ENCODE peak calls at places on chromosomes 16 and 17, in ten cellular contexts. S is NCI-H1930; Z is Karpas-422; X is lower lobe of right lung; J is HTR-8/SVneo; W is DMS79 treated with DMSO at 0.1 percent for 48 hours; P is cardiac fibroblast; F is bronchial epithelial cell; E is CD8-positive, alpha-beta memory T cell; L is stimulated activated CD4-positive, alpha-beta T cell treated with anti-CD3 and anti-CD28 coated beads, Interleukin-4, amount 100 ng/mL, for 4 hours. T is an unnamed sample.

GRCh38 chr17:75048396-75048933 is 1.4 kb downstream of the KCTD2 start:
- DNase-seq in J (no peak), S (no peak), Z (no peak), W (no peak), P (no peak), F (no peak), L (no peak), E (no peak), X (no peak), T (no peak)

GRCh38 chr17:63369233-63369632 is 76.9 kb downstream of the CYB561 start:
- DNase-seq in X (no peak), J (no peak), P (peak; percentile 71), S (no peak), F (no peak), E (no peak), W (no peak), Z (no peak), L (no peak), T (no peak)

GRCh38 chr16:55471448-55472097 is 7.4 kb upstream of the MMP2 start:
- DNase-seq in J (peak; percentile 39), L (no peak), F (peak; percentile 85), Z (no peak), E (no peak), W (no peak), P (peak; percentile 89), X (no peak), S (no peak), T (no peak)

GRCh38 chr17:6636616-6637457 is 3.7 kb downstream of the KIAA0753 start:
- DNase-seq in Z (no peak), X (no peak), W (no peak), J (no peak), F (no peak), L (no peak), P (no peak), E (no peak), S (no peak), T (no peak)

GRCh38 chr17:80888276-80889160 is 103.1 kb upstream of the CHMP6 start:
- DNase-seq in X (peak; percentile 25), E (no peak), W (no peak), J (no peak), Z (no peak), F (no peak), L (no peak), P (no peak), S (no peak), T (no peak)

GRCh38 chr17:29566473-29567361 is at the start of gene ABHD15:
- DNase-seq in E (peak; percentile 44), F (peak; percentile 46), W (peak; percentile 51), P (peak; percentile 48), J (peak; percentile 79), X (peak; percentile 87), S (peak; percentile 31), L (peak; percentile 59), Z (peak; percentile 91), T (peak; percentile 45)

GRCh38 chr17:50027639-50028206 is 28.2 kb upstream of the ITGA3 start:
- DNase-seq in S (no peak), W (no peak), J (peak; percentile 97), X (peak; percentile 76), P (peak; percentile 95), F (peak; percentile 99), E (no peak), Z (no peak), L (no peak), T (no peak)

GRCh38 chr16:73054732-73055481 is 7.0 kb upstream of the ZFHX3 start:
- DNase-seq in J (no peak), X (no peak), F (peak; percentile 68), S (no peak), W (peak; percentile 9), P (peak; percentile 63), Z (no peak), L (no peak), E (no peak), T (peak; percentile 11)

GRCh38 chr17:65558683-65559311 is 2.7 kb downstream of the AXIN2 start:
- DNase-seq in J (no peak), Z (no peak), F (no peak), P (no peak), L (no peak), E (no peak), S (no peak), W (no peak), X (no peak), T (no peak)

GRCh38 chr17:80029235-80029974 is 6.3 kb downstream of the TBC1D16 start:
- DNase-seq in S (no peak), E (no peak), J (no peak), P (peak; percentile 90), F (peak; percentile 20), W (peak; percentile 53), X (peak; percentile 79), L (no peak), Z (no peak), T (no peak)

GRCh38 chr17:62321451-62321850 is 58.9 kb upstream of the EFCAB3 start:
- DNase-seq in F (no peak), L (no peak), S (no peak), W (no peak), E (no peak), Z (no peak), X (no peak), P (peak; percentile 70), J (no peak), T (no peak)

GRCh38 chr17:41773190-41773588 is 13.3 kb downstream of the JUP start:
- DNase-seq in J (peak; percentile 60), Z (no peak), W (no peak), S (no peak), L (no peak), X (no peak), E (no peak), P (peak; percentile 91), F (peak; percentile 98), T (no peak)

GRCh38 chr17:7843536-7844291 is 9.7 kb downstream of the KDM6B start:
- DNase-seq in F (peak; percentile 76), L (peak; percentile 90), Z (peak; percentile 96), X (peak; percentile 93), P (peak; percentile 91), S (peak; percentile 71), E (peak; percentile 87), J (peak; percentile 78), W (peak; percentile 73), T (peak; percentile 89)

GRCh38 chr16:1093284-1094123 is 2.5 kb downstream of the C1QTNF8 start:
- DNase-seq in J (no peak), X (no peak), W (no peak), Z (no peak), S (peak; percentile 69), L (no peak), F (no peak), P (peak; percentile 7), E (no peak), T (peak; percentile 23)

GRCh38 chr16:88026964-88027938 is 76.0 kb downstream of the BANP start:
- DNase-seq in P (no peak), W (no peak), F (no peak), L (no peak), J (no peak), Z (no peak), X (no peak), E (no peak), S (no peak), T (no peak)

GRCh38 chr16:13961099-13961811 is 41.3 kb downstream of the ERCC4 start:
- DNase-seq in P (peak; percentile 19), F (no peak), Z (no peak), L (no peak), X (no peak), J (no peak), W (peak; percentile 57), E (no peak), S (no peak), T (no peak)

GRCh38 chr16:77043076-77043475 is 147.9 kb upstream of the MON1B start:
- DNase-seq in L (no peak), J (no peak), S (no peak), Z (peak; percentile 79), E (no peak), P (peak; percentile 46), X (no peak), W (no peak), F (peak; percentile 3), T (peak; percentile 69)

GRCh38 chr17:27180322-27180721 is 113.6 kb upstream of the WSB1 start:
- DNase-seq in S (no peak), W (no peak), Z (no peak), J (no peak), E (no peak), L (no peak), X (no peak), F (no peak), P (no peak), T (peak; percentile 6)

GRCh38 chr16:70665113-70665694 is 18.8 kb downstream of the IL34 start:
- DNase-seq in E (no peak), X (no peak), F (no peak), Z (no peak), L (no peak), J (no peak), P (no peak), W (no peak), S (no peak), T (no peak)

GRCh38 chr16:23414731-23415130 is 38.3 kb downstream of the COG7 start:
- DNase-seq in L (no peak), F (no peak), P (no peak), Z (no peak), X (no peak), S (no peak), J (no peak), E (no peak), W (no peak), T (no peak)

GRCh38 chr17:70434536-70435490 is 265.5 kb downstream of the KCNJ2 start:
- DNase-seq in X (no peak), W (no peak), S (no peak), L (no peak), F (no peak), J (no peak), P (no peak), Z (no peak), E (no peak), T (no peak)

GRCh38 chr16:2178321-2179106 is 17.9 kb downstream of the CASKIN1 start:
- DNase-seq in W (no peak), J (no peak), X (no peak), L (peak; percentile 35), E (peak; percentile 17), P (peak; percentile 30), F (no peak), S (peak; percentile 46), Z (no peak), T (no peak)

GRCh38 chr17:74919440-74920305 is 3.4 kb downstream of the USH1G start:
- DNase-seq in S (peak; percentile 32), W (no peak), P (peak; percentile 25), L (no peak), Z (peak; percentile 30), E (no peak), X (no peak), F (no peak), J (no peak), T (no peak)

T was measured in OCI-LY7.